ENCODE peak calls at places on chromosome 7, in five cellular contexts. S is lower leg skin, D is cardiac fibroblast, Z is lung, X is progenitor cell of endocrine pancreas. T is an unnamed sample.

GRCh38 chr7:1225462-1226154 is 7.1 kb upstream of the UNCX start:
- DNase-seq in D (peak; percentile 32), S (no peak), X (no peak), Z (no peak), T (no peak)

GRCh38 chr7:105779856-105780815 is 96.3 kb downstream of the ATXN7L1 start:
- DNase-seq in X (no peak), Z (no peak), D (no peak), S (no peak), T (no peak)

GRCh38 chr7:38858281-38858884 is 50.6 kb downstream of the VPS41 start:
- DNase-seq in S (no peak), Z (no peak), D (peak; percentile 65), X (no peak), T (no peak)

GRCh38 chr7:152551304-152552036 is 115.7 kb upstream of the KMT2C start:
- DNase-seq in S (no peak), Z (no peak), X (no peak), D (no peak), T (no peak)

GRCh38 chr7:12434012-12434642 is 30.5 kb upstream of the VWDE start:
- DNase-seq in Z (no peak), X (no peak), S (no peak), D (no peak), T (no peak)

GRCh38 chr7:83648464-83649241 is at the start of gene SEMA3E:
- DNase-seq in Z (no peak), X (no peak), S (peak; percentile 38), D (peak; percentile 28), T (no peak)

GRCh38 chr7:76409537-76409936 is at the start of gene SSC4D:
- DNase-seq in Z (no peak), X (no peak), D (no peak), S (no peak), T (no peak)

GRCh38 chr7:156927571-156928405 is 21.7 kb upstream of the NOM1 start:
- DNase-seq in X (no peak), D (peak; percentile 70), Z (no peak), S (no peak), T (no peak)

GRCh38 chr7:137715546-137715945 is 131.2 kb downstream of the DGKI start:
- DNase-seq in S (no peak), D (peak; percentile 81), X (no peak), Z (no peak), T (no peak)

GRCh38 chr7:105304040-105304895 is 84.5 kb downstream of the SRPK2 start:
- DNase-seq in X (no peak), Z (no peak), S (no peak), D (peak; percentile 74), T (no peak)

GRCh38 chr7:89623018-89623672 is 531.1 kb upstream of the STEAP1 start:
- DNase-seq in X (no peak), D (peak; percentile 36), Z (no peak), S (no peak), T (no peak)

GRCh38 chr7:92698237-92698841 is 108.1 kb upstream of the FAM133B start:
- DNase-seq in D (peak; percentile 93), S (no peak), Z (no peak), X (no peak), T (no peak)

GRCh38 chr7:47640215-47640739 is 58.4 kb upstream of the TNS3 start:
- DNase-seq in S (no peak), X (no peak), Z (no peak), D (no peak), T (no peak)

GRCh38 chr7:99469381-99470065 is 3.2 kb upstream of the ZNF789 start:
- DNase-seq in D (peak; percentile 25), Z (no peak), S (no peak), X (no peak), T (no peak)

GRCh38 chr7:90708841-90709317 is 112.8 kb downstream of the CDK14 start:
- DNase-seq in X (no peak), S (no peak), Z (no peak), D (peak; percentile 42), T (no peak)

GRCh38 chr7:32075612-32076011 is 5.4 kb upstream of the PDE1C start:
- DNase-seq in D (no peak), S (no peak), Z (no peak), X (no peak), T (no peak)

GRCh38 chr7:101436857-101437576 is 74.3 kb downstream of the COL26A1 start:
- DNase-seq in S (no peak), D (no peak), Z (no peak), X (no peak), T (no peak)

GRCh38 chr7:86592185-86592584 is 51.5 kb upstream of the GRM3 start:
- DNase-seq in D (no peak), Z (no peak), S (no peak), X (no peak), T (no peak)

GRCh38 chr7:107891619-107892366 is 810 bp downstream of the DLD start:
- DNase-seq in S (no peak), Z (no peak), X (no peak), D (peak; percentile 55), T (no peak)

GRCh38 chr7:13990319-13990983 is 985 bp upstream of the ETV1 start:
- DNase-seq in D (peak; percentile 59), Z (peak; percentile 59), S (peak; percentile 19), X (no peak), T (peak; percentile 75)

GRCh38 chr7:13988011-13988410 is 1.5 kb downstream of the ETV1 start:
- DNase-seq in D (peak; percentile 67), Z (no peak), X (no peak), S (no peak), T (no peak)

GRCh38 chr7:13988765-13989137 is 715 bp downstream of the ETV1 start:
- DNase-seq in D (peak; percentile 52), S (no peak), X (no peak), Z (peak; percentile 41), T (no peak)

GRCh38 chr7:13989944-13990295 is 454 bp upstream of the ETV1 start:
- DNase-seq in S (no peak), Z (no peak), X (no peak), D (no peak), T (no peak)

DNA sequence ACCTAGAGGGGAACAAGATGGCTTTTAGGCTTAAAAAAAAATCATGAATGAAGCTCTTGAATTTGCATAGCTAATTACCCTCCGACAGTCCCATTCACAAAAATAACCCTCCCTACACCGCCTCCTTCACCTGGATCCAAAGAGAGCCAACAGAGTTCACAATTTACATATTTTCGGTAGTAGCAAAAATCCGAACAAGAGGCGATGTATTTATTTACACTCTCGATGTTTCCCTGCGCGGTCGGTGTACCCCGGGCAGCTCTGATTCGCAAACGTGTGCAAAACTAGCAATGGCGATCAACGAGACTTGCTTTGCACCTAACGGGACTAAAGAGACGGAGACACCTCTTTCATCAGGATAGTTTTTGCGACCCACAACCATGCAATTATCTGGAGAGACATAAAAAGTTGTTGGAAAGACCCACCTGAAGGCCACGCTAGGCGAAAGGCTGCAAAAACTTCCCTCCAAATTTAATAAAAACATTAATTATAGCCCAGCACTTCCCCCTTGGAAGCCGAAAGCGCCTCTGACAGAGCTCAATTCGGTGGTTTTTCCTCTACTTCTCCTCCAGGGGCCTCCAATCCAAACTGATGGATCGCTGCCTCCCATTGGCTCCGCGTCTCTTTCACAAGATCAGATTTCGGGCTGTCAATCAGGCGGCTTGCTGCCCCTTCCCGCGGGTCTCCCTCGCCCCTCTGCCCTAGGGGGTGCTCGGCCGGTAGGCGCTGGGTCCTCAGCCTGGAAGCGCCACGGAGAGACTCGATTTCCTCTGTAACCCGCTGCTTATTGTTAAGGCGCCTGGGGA is at the start of gene ETV1:
- DNase-seq in X (peak; percentile 37), Z (peak; percentile 72), S (peak; percentile 46), D (peak; percentile 80), T (peak; percentile 77)
- TF ChIP-seq CTCF in X (peak; percentile 50), Z (no peak), S (no peak), D (peak; percentile 42), T (peak; percentile 51)

DNA sequence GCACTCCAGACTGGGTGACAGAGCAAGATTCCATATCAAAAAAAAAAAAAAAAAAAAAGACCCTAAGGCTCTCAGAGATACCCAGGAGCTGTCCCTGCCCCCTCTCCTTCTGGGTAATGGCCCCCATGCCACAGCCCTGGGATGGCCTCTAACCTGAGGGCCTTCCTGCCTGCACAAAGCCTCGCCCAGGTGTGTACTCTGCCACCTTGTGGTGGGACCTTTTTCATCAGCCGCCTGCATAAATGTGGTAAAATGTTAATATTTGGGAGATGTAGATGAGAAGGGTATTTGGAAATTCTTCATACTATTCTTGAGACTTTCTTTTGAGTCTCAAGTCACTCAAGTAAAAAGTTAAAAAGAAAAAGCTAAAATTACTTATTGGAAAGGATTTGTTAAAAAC is 46.3 kb upstream of the RNF216 start:
- DNase-seq in X (no peak), Z (no peak), S (no peak), D (peak; percentile 15), T (no peak)
- TF ChIP-seq CTCF in X (peak; percentile 56), Z (no peak), S (no peak), D (peak; percentile 52), T (no peak)

DNA sequence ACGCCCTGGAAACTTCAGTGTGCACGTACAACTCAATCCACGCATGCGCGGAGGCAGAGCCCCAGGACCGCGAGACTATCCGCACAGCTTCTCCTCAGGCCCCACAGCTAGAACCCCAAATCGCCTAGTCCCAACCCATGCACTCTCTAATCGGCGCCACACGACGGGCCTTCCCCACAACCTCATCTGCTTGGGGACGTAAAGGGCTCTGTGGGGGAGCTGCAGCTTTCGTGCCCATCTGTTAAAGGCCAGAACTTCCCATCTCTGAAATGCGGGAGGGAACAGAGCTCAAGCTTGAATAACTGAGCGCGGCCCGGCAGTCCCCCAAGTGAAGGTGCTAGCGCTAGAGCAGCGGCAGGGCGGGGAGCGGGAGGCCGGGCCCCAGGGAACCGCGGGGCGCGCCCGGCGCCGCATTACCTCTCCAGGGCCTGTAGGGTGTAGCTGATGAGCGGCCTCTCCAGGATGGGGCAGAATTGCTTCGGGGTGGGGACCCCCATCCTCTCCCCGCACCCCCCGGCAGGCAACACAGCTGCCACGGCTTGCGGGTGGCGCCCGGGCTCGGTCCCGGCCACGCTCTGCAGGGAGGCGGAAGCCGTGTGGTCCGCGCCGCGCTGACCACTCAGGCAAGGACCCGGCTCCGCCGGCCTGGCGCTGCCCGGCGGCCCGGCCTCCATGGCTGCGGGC is 547 bp downstream of the CRPPA start:
- DNase-seq in Z (peak; percentile 87), X (peak; percentile 68), D (peak; percentile 90), S (peak; percentile 80), T (peak; percentile 83)
- TF ChIP-seq CTCF in Z (no peak), X (peak; percentile 57), D (peak; percentile 5), S (no peak), T (peak; percentile 54)

GRCh38 chr7:49479936-49480544 is 293.4 kb upstream of the VWC2 start:
- DNase-seq in Z (no peak), X (no peak), D (no peak), S (no peak), T (no peak)

GRCh38 chr7:49486974-49487919 is 286.2 kb upstream of the VWC2 start:
- DNase-seq in D (no peak), X (no peak), Z (no peak), S (no peak), T (no peak)

GRCh38 chr7:49488573-49488972 is 284.9 kb upstream of the VWC2 start:
- DNase-seq in X (no peak), S (no peak), Z (no peak), D (no peak), T (no peak)

GRCh38 chr7:49479421-49479820 is 294.0 kb upstream of the VWC2 start:
- DNase-seq in S (no peak), D (no peak), Z (no peak), X (no peak), T (no peak)

GRCh38 chr7:49483142-49483541 is 290.3 kb upstream of the VWC2 start:
- DNase-seq in Z (no peak), X (no peak), D (no peak), S (no peak), T (no peak)
- TF ChIP-seq CTCF in Z (no peak), X (peak; percentile 24), D (no peak), S (no peak), T (no peak)

GRCh38 chr7:29146888-29147609 is 712 bp upstream of the CPVL start:
- DNase-seq in X (no peak), D (no peak), Z (no peak), S (no peak), T (no peak)
- TF ChIP-seq CTCF in X (peak; percentile 25), D (no peak), Z (no peak), S (no peak), T (no peak)